ENCODE peak calls at places on chromosomes 12 and 14, in five cellular contexts. Y, X, S, F and D are unnamed samples.

GRCh38 chr12:12791756-12792346 is 6.4 kb downstream of the APOLD1 start:
- DNase-seq in S (peak), Y (no peak), F (no peak), X (no peak), D (no peak)

GRCh38 chr12:65464930-65465329 is 186.4 kb downstream of the MSRB3 start:
- DNase-seq in S (no peak), F (no peak), Y (no peak), X (no peak), D (no peak)

GRCh38 chr14:96251656-96252155 is 4.3 kb upstream of the BDKRB1 start:
- DNase-seq in F (no peak), S (no peak), Y (no peak), X (no peak), D (no peak)

GRCh38 chr12:8123124-8123888 is at the start of gene CLEC4A:
- DNase-seq in X (no peak), S (no peak), Y (no peak), F (no peak), D (no peak)

GRCh38 chr14:63853831-63854293 is 1.1 kb downstream of the SYNE2 start:
- DNase-seq in Y (no peak), F (no peak), S (peak), X (no peak), D (no peak)

GRCh38 chr14:79136437-79137430 is 966.6 kb downstream of the NRXN3 start:
- DNase-seq in Y (no peak), X (no peak), F (no peak), S (no peak), D (no peak)

GRCh38 chr12:111406474-111407370 is 999 bp downstream of the SH2B3 start:
- DNase-seq in S (peak), Y (no peak), F (no peak), X (no peak), D (no peak)

GRCh38 chr12:96419576-96420254 is 19.5 kb upstream of the CDK17 start:
- DNase-seq in F (no peak), X (peak), S (no peak), Y (no peak), D (no peak)

GRCh38 chr12:26188641-26189040 is 6.7 kb upstream of the SSPN start:
- DNase-seq in F (no peak), Y (no peak), X (no peak), S (no peak), D (no peak)

GRCh38 chr14:99570542-99571302 is 33.3 kb downstream of the CCDC85C start:
- DNase-seq in Y (no peak), S (no peak), F (no peak), X (no peak), D (no peak)
- TF ChIP-seq POLR2AphosphoS5 in Y (no peak), S (no peak), F (no peak), X (no peak), D (no peak)

GRCh38 chr14:34951286-34951685 is 31.5 kb upstream of the SRP54 start:
- DNase-seq in X (no peak), S (no peak), Y (no peak), F (no peak), D (no peak)
- TF ChIP-seq SIN3A in X (no peak), S (no peak), Y (no peak), F (no peak), D (no peak)

GRCh38 chr12:4286228-4286627 is 12.7 kb downstream of the CCND2 start:
- DNase-seq in X (no peak), S (no peak), F (no peak), Y (no peak), D (no peak)
- TF ChIP-seq POLR2AphosphoS5 in X (peak), S (no peak), F (no peak), Y (no peak), D (no peak)

GRCh38 chr14:91805659-91806058 is 61.7 kb downstream of the TC2N start:
- DNase-seq in Y (no peak), S (no peak), F (no peak), X (no peak), D (no peak)
- TF ChIP-seq SIN3A in Y (no peak), S (no peak), F (no peak), X (no peak), D (no peak)

GRCh38 chr14:102776761-102777710 is at the start of gene TRAF3:
- DNase-seq in S (peak), X (no peak), F (peak), Y (no peak), D (no peak)

GRCh38 chr14:102775855-102776760 is 1.1 kb upstream of the TRAF3 start:
- DNase-seq in S (no peak), Y (no peak), F (peak), X (no peak), D (no peak)

GRCh38 chr14:102777711-102778615 is 714 bp downstream of the TRAF3 start:
- DNase-seq in F (peak), S (peak), Y (no peak), X (no peak), D (no peak)

GRCh38 chr14:102772781-102773570 is 4.3 kb upstream of the TRAF3 start:
- DNase-seq in X (no peak), F (no peak), S (no peak), Y (no peak), D (no peak)

GRCh38 chr14:102774391-102775153 is 2.7 kb upstream of the TRAF3 start:
- DNase-seq in S (peak), Y (no peak), F (peak), X (peak), D (no peak)
- TF ChIP-seq POLR2AphosphoS5 in S (no peak), Y (no peak), F (no peak), X (no peak), D (no peak)

DNA sequence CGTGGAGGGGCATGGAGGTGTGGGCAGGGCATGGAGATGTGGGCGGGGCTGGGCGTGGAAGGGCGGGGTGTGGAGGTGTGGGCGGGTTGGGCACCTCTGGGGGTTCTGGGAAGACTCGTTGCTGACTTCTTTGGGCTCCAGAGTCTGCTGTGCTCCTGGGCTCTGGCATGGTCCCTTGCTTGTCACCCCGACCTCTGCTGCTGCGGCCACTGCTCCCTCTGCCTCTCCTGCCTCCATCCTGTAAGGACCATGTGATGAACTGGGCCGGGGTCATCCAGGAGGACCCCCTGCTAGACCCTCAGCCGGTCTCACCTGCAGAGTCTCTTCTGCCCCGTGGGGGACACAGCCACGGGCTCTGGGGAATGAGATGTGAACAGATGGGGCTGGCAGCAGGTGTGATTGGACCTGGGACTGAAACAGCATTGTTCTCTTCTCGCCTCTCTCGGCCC is 15.3 kb downstream of the NOC4L start:
- DNase-seq in X (no peak), S (no peak), Y (no peak), F (no peak), D (no peak)
- TF ChIP-seq SIN3A in X (no peak), S (no peak), Y (no peak), F (no peak), D (no peak)

DNA sequence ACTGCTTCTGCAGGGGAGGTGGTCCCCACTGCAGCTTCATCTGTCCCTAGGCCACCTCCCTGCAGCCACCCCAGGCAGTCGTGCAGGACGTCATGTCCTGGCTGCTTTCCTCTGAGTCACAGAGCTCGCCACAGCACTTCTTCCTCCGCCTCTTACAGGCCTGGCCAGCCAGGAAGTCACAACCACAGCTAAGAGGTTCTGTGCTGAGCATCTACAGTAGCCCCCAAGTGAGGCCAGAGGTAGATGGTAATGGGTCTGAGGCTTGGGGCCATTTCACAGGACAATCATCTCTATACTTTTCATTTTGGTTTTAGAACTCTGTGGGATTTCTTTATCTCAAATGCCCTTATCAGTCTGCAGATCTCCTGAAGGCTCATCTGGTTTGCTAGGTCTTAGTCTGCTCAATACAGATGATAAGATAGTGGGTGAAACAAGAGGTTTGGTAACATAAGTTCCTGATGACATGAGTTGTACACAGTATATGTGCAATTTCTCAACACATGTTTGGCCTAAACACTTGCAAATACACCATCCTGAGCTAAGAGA is 106.4 kb downstream of the ARF6 start:
- DNase-seq in X (no peak), Y (peak), S (peak), F (peak), D (no peak)
- TF ChIP-seq POLR2AphosphoS5 in X (peak), Y (peak), S (no peak), F (no peak), D (peak)